ENCODE peak calls at places on chromosomes 1 and 21, in five cellular contexts. One of them, this sample, is unnamed. For H3K27me3 and H3K4me1, the result is how much of the 10 kb centered on the place peaks cover.

GRCh38 chr1:168801032-168801745 is 72.2 kb upstream of the DPT start:
- DNase-seq in neural progenitor cell: peak
- DNase-seq in CD4-positive, CD25-positive, alpha-beta regulatory T cell: no peak
- DNase-seq in transverse colon: no peak
- DNase-seq in CD8-positive, alpha-beta T cell: no peak
- DNase-seq in this sample: peak

GRCh38 chr1:248825136-248825535 is 579 bp downstream of the SH3BP5L start:
- DNase-seq in transverse colon: no peak
- DNase-seq in CD4-positive, CD25-positive, alpha-beta regulatory T cell: no peak
- DNase-seq in neural progenitor cell: no peak
- DNase-seq in CD8-positive, alpha-beta T cell: no peak
- DNase-seq in this sample: no peak

GRCh38 chr1:223652436-223652901 is 13.0 kb downstream of the CAPN8 start:
- DNase-seq in CD4-positive, CD25-positive, alpha-beta regulatory T cell: no peak
- DNase-seq in transverse colon: no peak
- DNase-seq in neural progenitor cell: peak
- DNase-seq in CD8-positive, alpha-beta T cell: no peak
- DNase-seq in this sample: no peak

GRCh38 chr1:209207701-209208286 is 375.7 kb upstream of the CAMK1G start:
- DNase-seq in neural progenitor cell: peak
- DNase-seq in transverse colon: peak
- DNase-seq in CD8-positive, alpha-beta T cell: no peak
- DNase-seq in CD4-positive, CD25-positive, alpha-beta regulatory T cell: no peak
- DNase-seq in this sample: peak

GRCh38 chr1:209704584-209704983 is at the start of gene HSD11B1:
- DNase-seq in neural progenitor cell: no peak
- DNase-seq in CD4-positive, CD25-positive, alpha-beta regulatory T cell: no peak
- DNase-seq in transverse colon: peak
- DNase-seq in CD8-positive, alpha-beta T cell: no peak
- DNase-seq in this sample: peak

GRCh38 chr1:52662645-52663313 is 29.8 kb downstream of the SHISAL2A start:
- DNase-seq in transverse colon: no peak
- DNase-seq in CD8-positive, alpha-beta T cell: no peak
- DNase-seq in neural progenitor cell: peak
- DNase-seq in CD4-positive, CD25-positive, alpha-beta regulatory T cell: no peak
- DNase-seq in this sample: no peak

GRCh38 chr1:156489166-156489934 is 11.2 kb downstream of the MEF2D start:
- DNase-seq in CD8-positive, alpha-beta T cell: no peak
- DNase-seq in neural progenitor cell: peak
- DNase-seq in transverse colon: no peak
- DNase-seq in CD4-positive, CD25-positive, alpha-beta regulatory T cell: no peak
- DNase-seq in this sample: no peak

GRCh38 chr1:51622455-51622913 is 5.6 kb downstream of the OSBPL9 start:
- DNase-seq in CD8-positive, alpha-beta T cell: no peak
- DNase-seq in CD4-positive, CD25-positive, alpha-beta regulatory T cell: no peak
- DNase-seq in transverse colon: peak
- DNase-seq in neural progenitor cell: no peak
- DNase-seq in this sample: peak

GRCh38 chr21:26443867-26444266 is 129.2 kb downstream of the CYYR1 start:
- DNase-seq in transverse colon: no peak
- DNase-seq in CD8-positive, alpha-beta T cell: no peak
- DNase-seq in neural progenitor cell: no peak
- DNase-seq in CD4-positive, CD25-positive, alpha-beta regulatory T cell: no peak
- DNase-seq in this sample: no peak

GRCh38 chr1:39106949-39107740 is 81.0 kb downstream of the NDUFS5 start:
- DNase-seq in CD4-positive, CD25-positive, alpha-beta regulatory T cell: no peak
- DNase-seq in CD8-positive, alpha-beta T cell: no peak
- DNase-seq in transverse colon: no peak
- DNase-seq in neural progenitor cell: peak
- DNase-seq in this sample: no peak

DNA sequence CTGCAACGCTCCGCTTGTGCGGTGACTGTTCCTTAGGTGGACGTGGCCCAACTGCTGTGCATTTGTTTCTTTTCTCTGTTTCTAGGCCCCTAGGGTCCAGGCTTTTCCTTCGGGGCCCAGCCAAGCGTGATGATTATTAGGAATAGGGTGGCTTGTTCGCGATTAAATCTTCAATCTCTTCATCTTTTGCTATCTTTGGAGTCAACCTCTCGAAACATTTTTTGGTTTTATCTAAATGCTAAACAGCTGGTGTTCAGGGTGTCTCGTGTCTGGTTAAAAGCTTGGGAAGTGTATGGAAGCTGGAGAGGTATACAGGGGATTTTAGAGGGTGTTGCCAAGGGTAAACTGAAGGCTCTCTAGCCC is 844 bp upstream of the PLD5 start:
- DNase-seq in neural progenitor cell: peak
- DNase-seq in CD8-positive, alpha-beta T cell: no peak
- DNase-seq in transverse colon: no peak
- DNase-seq in CD4-positive, CD25-positive, alpha-beta regulatory T cell: no peak
- DNase-seq in this sample: no peak
- H3K27me3 ChIP-seq in neural progenitor cell: under half
- H3K27me3 ChIP-seq in CD8-positive, alpha-beta T cell: under half
- H3K27me3 ChIP-seq in transverse colon: half or more
- H3K27me3 ChIP-seq in CD4-positive, CD25-positive, alpha-beta regulatory T cell: under half
- H3K27me3 ChIP-seq in this sample: under half

GRCh38 chr1:5705751-5706150 is 286.5 kb downstream of the NPHP4 start:
- DNase-seq in CD4-positive, CD25-positive, alpha-beta regulatory T cell: no peak
- DNase-seq in neural progenitor cell: no peak
- DNase-seq in transverse colon: no peak
- DNase-seq in CD8-positive, alpha-beta T cell: no peak
- DNase-seq in this sample: no peak
- H3K4me1 ChIP-seq in CD4-positive, CD25-positive, alpha-beta regulatory T cell: under half
- H3K4me1 ChIP-seq in neural progenitor cell: under half
- H3K4me1 ChIP-seq in transverse colon: under half
- H3K4me1 ChIP-seq in CD8-positive, alpha-beta T cell: under half
- H3K4me1 ChIP-seq in this sample: under half

DNA sequence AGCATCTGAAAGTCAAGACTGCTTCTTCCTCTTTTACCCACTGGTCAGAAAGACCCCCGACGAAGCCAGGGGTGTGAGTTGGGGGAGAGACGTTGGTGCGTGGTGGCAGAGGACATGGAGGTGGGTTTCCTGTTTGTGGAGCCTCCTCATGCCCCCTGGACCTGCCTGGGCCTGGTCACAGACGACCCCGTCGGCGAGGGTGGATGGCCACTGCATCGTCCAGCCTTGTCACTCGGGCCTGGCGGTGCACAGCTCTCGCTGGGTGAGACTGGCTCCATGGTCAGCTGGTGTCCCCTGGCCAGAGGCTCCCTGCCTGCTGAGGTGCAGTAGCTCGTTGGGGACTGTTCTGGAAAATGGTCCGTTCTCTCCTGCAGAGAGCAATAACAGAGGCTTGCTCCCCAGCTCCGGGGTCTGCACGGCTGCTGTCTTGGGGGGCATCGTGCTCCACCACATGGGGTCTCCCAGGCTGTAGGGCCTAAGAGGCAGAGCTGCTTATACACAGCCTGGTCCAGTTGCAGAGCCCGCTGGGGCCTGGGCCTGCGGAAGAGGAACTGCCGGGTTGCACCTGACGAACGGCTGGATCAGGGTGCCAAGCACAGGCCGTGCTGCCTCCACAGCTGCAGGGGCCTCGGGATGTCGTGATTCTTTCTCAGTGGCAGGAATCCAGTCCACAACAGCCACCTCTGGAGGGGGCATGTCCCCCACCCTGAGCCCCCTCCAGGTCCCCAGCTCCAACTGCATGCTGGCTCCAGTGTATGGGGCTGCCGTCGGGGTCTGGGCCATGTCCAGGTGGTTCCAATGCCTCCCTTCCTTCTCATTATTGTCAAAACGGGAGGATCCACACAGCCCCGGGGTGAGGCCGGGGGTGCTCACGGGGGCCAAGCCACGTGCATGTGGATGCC is 18.0 kb upstream of the ACTRT2 start:
- DNase-seq in transverse colon: no peak
- DNase-seq in CD4-positive, CD25-positive, alpha-beta regulatory T cell: no peak
- DNase-seq in neural progenitor cell: no peak
- DNase-seq in CD8-positive, alpha-beta T cell: no peak
- DNase-seq in this sample: no peak
- H3K27me3 ChIP-seq in transverse colon: under half
- H3K27me3 ChIP-seq in CD4-positive, CD25-positive, alpha-beta regulatory T cell: under half
- H3K27me3 ChIP-seq in neural progenitor cell: under half
- H3K27me3 ChIP-seq in CD8-positive, alpha-beta T cell: under half
- H3K27me3 ChIP-seq in this sample: under half

DNA sequence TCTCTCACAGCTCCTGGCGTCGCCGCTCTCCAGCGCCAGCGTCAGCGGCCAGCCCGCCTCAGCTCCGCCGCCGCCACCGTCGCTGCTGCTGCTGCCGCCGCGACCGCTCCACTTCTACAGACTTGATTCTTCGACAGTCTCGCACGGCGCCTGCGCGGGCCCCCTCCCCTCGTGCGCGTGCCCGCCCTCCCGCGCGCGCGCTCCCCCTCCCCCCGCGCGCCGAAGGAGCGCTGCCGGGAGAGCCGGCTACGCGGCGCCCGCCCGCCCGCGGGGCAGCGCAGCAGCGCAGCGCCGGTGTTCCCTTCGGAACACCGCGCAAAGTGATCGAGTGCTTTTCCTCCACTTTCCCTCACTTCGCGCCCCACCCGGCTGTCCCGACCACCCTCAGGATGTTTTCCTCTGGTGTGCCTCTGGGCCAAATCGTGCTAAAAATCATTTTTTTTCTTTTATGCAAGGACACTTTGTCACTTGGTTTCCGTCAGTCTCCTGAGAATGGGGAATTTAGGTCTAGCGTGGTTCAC is at the start of gene IRF2BP2:
- DNase-seq in transverse colon: peak
- DNase-seq in neural progenitor cell: peak
- DNase-seq in CD8-positive, alpha-beta T cell: peak
- DNase-seq in CD4-positive, CD25-positive, alpha-beta regulatory T cell: peak
- DNase-seq in this sample: peak
- H3K4me1 ChIP-seq in transverse colon: under half
- H3K4me1 ChIP-seq in neural progenitor cell: under half
- H3K4me1 ChIP-seq in CD8-positive, alpha-beta T cell: under half
- H3K4me1 ChIP-seq in CD4-positive, CD25-positive, alpha-beta regulatory T cell: half or more
- H3K4me1 ChIP-seq in this sample: under half

DNA sequence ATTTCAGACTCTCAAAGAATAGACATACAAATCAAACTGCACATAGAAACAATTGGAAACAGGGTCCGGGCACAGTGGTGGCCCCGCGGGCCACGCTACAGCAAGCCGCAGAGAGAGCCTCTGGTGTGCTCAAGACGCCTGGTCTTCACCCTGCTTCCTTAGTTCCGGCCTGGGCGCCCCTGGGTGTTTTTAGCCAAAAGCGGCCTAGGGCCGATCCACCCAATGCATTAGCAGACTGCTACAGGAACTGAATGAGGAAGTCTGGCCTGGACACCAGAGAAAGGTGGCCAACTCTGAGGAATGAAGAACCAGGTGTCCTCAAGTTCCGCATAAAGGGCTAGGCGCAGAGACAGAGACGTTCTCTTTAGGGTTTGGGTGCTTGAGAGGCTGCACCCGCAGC is 1.7 kb downstream of the PRRX1 start:
- DNase-seq in neural progenitor cell: peak
- DNase-seq in transverse colon: no peak
- DNase-seq in CD8-positive, alpha-beta T cell: no peak
- DNase-seq in CD4-positive, CD25-positive, alpha-beta regulatory T cell: no peak
- DNase-seq in this sample: no peak
- H3K27me3 ChIP-seq in neural progenitor cell: half or more
- H3K27me3 ChIP-seq in transverse colon: half or more
- H3K27me3 ChIP-seq in CD8-positive, alpha-beta T cell: under half
- H3K27me3 ChIP-seq in CD4-positive, CD25-positive, alpha-beta regulatory T cell: under half
- H3K27me3 ChIP-seq in this sample: under half

DNA sequence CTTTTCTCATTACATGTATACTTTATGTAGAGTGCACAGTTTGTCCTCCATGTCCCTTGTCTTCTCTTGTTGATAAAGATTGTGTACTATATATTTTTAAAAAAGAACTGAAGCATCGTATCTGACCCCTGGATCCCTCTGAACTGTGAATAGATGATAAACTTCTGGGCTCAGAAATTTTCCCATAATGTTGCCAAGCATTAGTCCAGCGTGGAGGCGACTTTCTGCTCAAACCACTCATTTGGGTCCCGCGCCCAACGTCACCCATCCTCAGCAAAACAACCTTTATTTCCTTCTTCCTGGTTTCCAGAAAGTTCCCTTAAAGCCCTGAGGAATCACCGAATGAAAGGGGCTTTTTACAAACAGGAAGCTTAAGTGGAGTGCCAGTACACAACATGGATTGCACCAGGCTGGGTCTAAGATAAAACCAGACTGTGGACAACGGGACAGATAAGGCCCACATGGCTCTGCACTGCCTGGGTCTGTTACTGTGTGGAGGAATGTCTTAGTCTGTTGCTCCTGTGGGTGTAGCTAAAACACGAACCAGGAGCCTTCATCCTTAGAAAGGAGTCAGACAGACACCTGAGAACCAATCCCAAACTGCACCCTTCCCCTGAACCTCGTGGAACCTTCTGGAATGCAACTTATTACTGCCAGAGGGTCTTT is 15.6 kb downstream of the EVA1C start:
- DNase-seq in CD8-positive, alpha-beta T cell: no peak
- DNase-seq in CD4-positive, CD25-positive, alpha-beta regulatory T cell: no peak
- DNase-seq in neural progenitor cell: no peak
- DNase-seq in transverse colon: no peak
- DNase-seq in this sample: no peak
- H3K4me1 ChIP-seq in CD8-positive, alpha-beta T cell: under half
- H3K4me1 ChIP-seq in CD4-positive, CD25-positive, alpha-beta regulatory T cell: under half
- H3K4me1 ChIP-seq in neural progenitor cell: under half
- H3K4me1 ChIP-seq in transverse colon: under half
- H3K4me1 ChIP-seq in this sample: under half

GRCh38 chr1:203077367-203077766 is 8.4 kb downstream of the MYOG start:
- DNase-seq in CD8-positive, alpha-beta T cell: no peak
- DNase-seq in neural progenitor cell: no peak
- DNase-seq in transverse colon: no peak
- DNase-seq in CD4-positive, CD25-positive, alpha-beta regulatory T cell: no peak
- DNase-seq in this sample: no peak

GRCh38 chr1:203076031-203076511 is 9.7 kb downstream of the MYOG start:
- DNase-seq in CD4-positive, CD25-positive, alpha-beta regulatory T cell: no peak
- DNase-seq in neural progenitor cell: no peak
- DNase-seq in transverse colon: no peak
- DNase-seq in CD8-positive, alpha-beta T cell: no peak
- DNase-seq in this sample: no peak

GRCh38 chr1:203080456-203080855 is 5.4 kb downstream of the MYOG start:
- DNase-seq in CD4-positive, CD25-positive, alpha-beta regulatory T cell: no peak
- DNase-seq in CD8-positive, alpha-beta T cell: no peak
- DNase-seq in neural progenitor cell: no peak
- DNase-seq in transverse colon: no peak
- DNase-seq in this sample: no peak

GRCh38 chr1:203078478-203078877 is 7.3 kb downstream of the MYOG start:
- DNase-seq in CD4-positive, CD25-positive, alpha-beta regulatory T cell: no peak
- DNase-seq in neural progenitor cell: no peak
- DNase-seq in transverse colon: no peak
- DNase-seq in CD8-positive, alpha-beta T cell: no peak
- DNase-seq in this sample: no peak

GRCh38 chr1:203077956-203078355 is 7.9 kb downstream of the MYOG start:
- DNase-seq in transverse colon: no peak
- DNase-seq in CD8-positive, alpha-beta T cell: no peak
- DNase-seq in neural progenitor cell: no peak
- DNase-seq in CD4-positive, CD25-positive, alpha-beta regulatory T cell: no peak
- DNase-seq in this sample: no peak
- H3K27me3 ChIP-seq in transverse colon: under half
- H3K27me3 ChIP-seq in CD8-positive, alpha-beta T cell: under half
- H3K27me3 ChIP-seq in neural progenitor cell: half or more
- H3K27me3 ChIP-seq in CD4-positive, CD25-positive, alpha-beta regulatory T cell: under half
- H3K27me3 ChIP-seq in this sample: under half

DNA sequence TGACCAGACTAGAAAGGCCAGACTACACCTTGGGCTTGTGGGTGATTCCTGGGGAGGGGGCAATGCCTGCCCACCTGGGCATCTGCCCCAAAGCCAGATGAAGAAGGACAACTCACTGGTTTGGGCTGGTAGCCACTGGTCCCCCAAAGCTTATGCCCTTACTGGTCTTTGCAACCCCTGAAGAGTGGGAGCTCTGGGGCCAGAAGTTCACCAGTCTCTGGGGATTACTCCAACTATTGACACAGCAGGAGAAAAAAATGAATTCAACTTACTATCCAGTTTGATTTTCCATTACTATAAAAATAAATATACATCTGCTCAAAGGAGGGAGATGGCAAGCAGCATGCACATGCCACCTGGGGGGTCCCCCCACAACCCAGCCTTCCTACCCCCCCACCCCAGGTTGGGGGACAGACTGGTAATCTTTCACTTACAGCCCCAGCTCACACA is 2.6 kb downstream of the AHDC1 start:
- DNase-seq in neural progenitor cell: no peak
- DNase-seq in CD8-positive, alpha-beta T cell: no peak
- DNase-seq in CD4-positive, CD25-positive, alpha-beta regulatory T cell: no peak
- DNase-seq in transverse colon: no peak
- DNase-seq in this sample: no peak
- H3K4me1 ChIP-seq in neural progenitor cell: half or more
- H3K4me1 ChIP-seq in CD8-positive, alpha-beta T cell: half or more
- H3K4me1 ChIP-seq in CD4-positive, CD25-positive, alpha-beta regulatory T cell: under half
- H3K4me1 ChIP-seq in transverse colon: half or more
- H3K4me1 ChIP-seq in this sample: under half